ENCODE peak calls at places on chromosomes 16 and 17, in eight cellular contexts. Z, R, F, M, N, K, Y and H are unnamed samples.

GRCh38 chr16:86403541-86404163 is 106.7 kb upstream of the FOXF1 start:
- DNase-seq in Z (peak; percentile 31), R (no peak), F (no peak), M (no peak), N (no peak), K (no peak), Y (no peak), H (no peak)

GRCh38 chr17:56074366-56074765 is 78.9 kb upstream of the ANKFN1 start:
- DNase-seq in Z (no peak), R (no peak), F (no peak), M (no peak), N (no peak), K (no peak), Y (no peak), H (no peak)

GRCh38 chr16:13938480-13938879 is 18.5 kb downstream of the ERCC4 start:
- DNase-seq in Z (no peak), R (no peak), F (no peak), M (no peak), N (no peak), K (no peak), Y (no peak), H (no peak)

GRCh38 chr17:42227849-42228696 is 33.8 kb upstream of the GHDC start:
- DNase-seq in Z (no peak), R (no peak), F (no peak), M (no peak), N (no peak), K (no peak), Y (no peak), H (no peak)

GRCh38 chr17:10261098-10261497 is 62.7 kb upstream of the GAS7 start:
- DNase-seq in Z (no peak), R (no peak), F (no peak), M (no peak), N (no peak), K (peak; percentile 16), Y (no peak), H (peak; percentile 11)

GRCh38 chr17:33292184-33292980 is 713 bp downstream of the ASIC2 start:
- DNase-seq in Z (no peak), R (no peak), F (peak; percentile 19), M (no peak), N (peak; percentile 73), K (no peak), Y (peak; percentile 40), H (peak; percentile 79)

GRCh38 chr17:34252890-34253525 is 2.1 kb upstream of the CCL2 start:
- DNase-seq in Z (no peak), R (no peak), F (no peak), M (no peak), N (no peak), K (no peak), Y (no peak), H (no peak)

GRCh38 chr16:5791011-5791410 is 693.4 kb upstream of the EEF2KMT start:
- DNase-seq in Z (no peak), R (no peak), F (no peak), M (no peak), N (no peak), K (no peak), Y (no peak), H (no peak)

GRCh38 chr17:5115673-5116651 is at the start of gene USP6:
- DNase-seq in Z (no peak), R (no peak), F (no peak), M (peak; percentile 66), N (no peak), K (no peak), Y (no peak), H (no peak)

GRCh38 chr16:55941552-55941951 is 66.4 kb upstream of the CES5A start:
- DNase-seq in Z (no peak), R (no peak), F (no peak), M (no peak), N (no peak), K (no peak), Y (no peak), H (no peak)

GRCh38 chr16:12341966-12342365 is 365.4 kb downstream of the SNX29 start:
- DNase-seq in Z (no peak), R (no peak), F (no peak), M (no peak), N (no peak), K (no peak), Y (no peak), H (no peak)

GRCh38 chr17:55704412-55704811 is 18.3 kb downstream of the TMEM100 start:
- DNase-seq in Z (peak; percentile 23), R (no peak), F (no peak), M (no peak), N (no peak), K (no peak), Y (no peak), H (no peak)

GRCh38 chr17:2025622-2026309 is 632 bp upstream of the RTN4RL1 start:
- DNase-seq in Z (peak; percentile 78), R (peak; percentile 65), F (peak; percentile 55), M (peak; percentile 88), N (peak; percentile 53), K (peak; percentile 78), Y (peak; percentile 95), H (peak; percentile 74)

GRCh38 chr16:54718376-54718775 is 212.3 kb upstream of the IRX5 start:
- DNase-seq in Z (no peak), R (no peak), F (no peak), M (no peak), N (no peak), K (no peak), Y (no peak), H (no peak)

GRCh38 chr17:80761421-80761871 is 216.8 kb downstream of the RPTOR start:
- DNase-seq in Z (peak; percentile 77), R (no peak), F (no peak), M (no peak), N (no peak), K (no peak), Y (peak; percentile 82), H (no peak)

GRCh38 chr16:50366126-50366525 is 2.7 kb downstream of the BRD7 start:
- DNase-seq in Z (no peak), R (no peak), F (no peak), M (no peak), N (no peak), K (no peak), Y (no peak), H (no peak)

GRCh38 chr16:29767062-29767461 is 11.0 kb upstream of the ZG16 start:
- DNase-seq in Z (no peak), R (no peak), F (no peak), M (no peak), N (no peak), K (no peak), Y (no peak), H (no peak)

GRCh38 chr17:50834126-50834785 is 1.1 kb upstream of the WFIKKN2 start:
- DNase-seq in Z (no peak), R (no peak), F (no peak), M (no peak), N (no peak), K (no peak), Y (no peak), H (no peak)